ENCODE peak calls at places on chromosomes 6 and 20, in ten cellular contexts. H is mucosa of descending colon, W is PC-9, N is neural progenitor cell, Y is psoas muscle, X is Panc1, K is left ventricle myocardium inferior, J is GM23338, M is uterus, B is mammary epithelial cell. P is an unnamed sample.

GRCh38 chr20:60467771-60468170 is 509.5 kb downstream of the CDH26 start:
- DNase-seq in H (no peak), W (no peak), N (no peak), Y (no peak), X (no peak), K (no peak), J (no peak), M (no peak), B (no peak), P (no peak)

GRCh38 chr6:122778961-122779671 is 400 bp upstream of the FABP7 start:
- DNase-seq in H (no peak), W (no peak), N (peak; percentile 90), Y (no peak), X (no peak), K (no peak), J (peak; percentile 82), M (no peak), B (no peak), P (no peak)

GRCh38 chr6:163585932-163586437 is 171.5 kb downstream of the QKI start:
- DNase-seq in H (no peak), W (peak; percentile 16), N (no peak), Y (peak; percentile 65), X (no peak), K (peak; percentile 65), J (no peak), M (peak; percentile 46), B (peak; percentile 53), P (peak; percentile 78)

GRCh38 chr20:44394520-44395182 is 39.2 kb downstream of the HNF4A start:
- DNase-seq in H (no peak), W (no peak), N (no peak), Y (no peak), X (no peak), K (no peak), J (no peak), M (no peak), B (no peak), P (no peak)

GRCh38 chr20:32445539-32446273 is 87.6 kb downstream of the ASXL1 start:
- DNase-seq in H (no peak), W (no peak), N (no peak), Y (no peak), X (no peak), K (no peak), J (peak; percentile 37), M (no peak), B (no peak), P (no peak)

GRCh38 chr6:43012364-43012763 is 1.4 kb downstream of the MEA1 start:
- DNase-seq in H (no peak), W (no peak), N (no peak), Y (no peak), X (no peak), K (no peak), J (no peak), M (no peak), B (no peak), P (no peak)

GRCh38 chr6:73030257-73030656 is 195.0 kb downstream of the KHDC1L start:
- DNase-seq in H (no peak), W (no peak), N (no peak), Y (no peak), X (no peak), K (no peak), J (no peak), M (no peak), B (peak; percentile 48), P (no peak)

GRCh38 chr6:155224618-155225017 is 39.2 kb upstream of the CLDN20 start:
- DNase-seq in H (no peak), W (no peak), N (no peak), Y (no peak), X (no peak), K (no peak), J (no peak), M (no peak), B (peak; percentile 43), P (no peak)

GRCh38 chr6:16756660-16757270 is 4.5 kb downstream of the ATXN1 start:
- DNase-seq in H (no peak), W (no peak), N (no peak), Y (no peak), X (no peak), K (no peak), J (no peak), M (no peak), B (peak; percentile 9), P (no peak)

GRCh38 chr20:32672982-32673727 is 586 bp downstream of the C20orf203 start:
- DNase-seq in H (peak; percentile 14), W (no peak), N (no peak), Y (no peak), X (no peak), K (no peak), J (peak; percentile 71), M (no peak), B (no peak), P (no peak)

GRCh38 chr20:330233-331149 is 5.1 kb downstream of the SOX12 start:
- DNase-seq in H (peak; percentile 58), W (peak; percentile 56), N (peak; percentile 87), Y (peak; percentile 39), X (no peak), K (no peak), J (peak; percentile 91), M (peak; percentile 67), B (peak; percentile 50), P (no peak)

GRCh38 chr6:17341891-17342290 is 51.5 kb upstream of the CAP2 start:
- DNase-seq in H (no peak), W (no peak), N (no peak), Y (no peak), X (no peak), K (no peak), J (no peak), M (no peak), B (no peak), P (no peak)

GRCh38 chr20:50320005-50320909 is 129.6 kb downstream of the CEBPB start:
- DNase-seq in H (no peak), W (no peak), N (no peak), Y (no peak), X (no peak), K (no peak), J (no peak), M (no peak), B (peak; percentile 50), P (peak; percentile 57)

GRCh38 chr6:2725364-2725988 is 25.2 kb downstream of the MYLK4 start:
- DNase-seq in H (no peak), W (no peak), N (no peak), Y (no peak), X (no peak), K (no peak), J (no peak), M (no peak), B (no peak), P (no peak)

GRCh38 chr6:110877569-110877968 is 3.0 kb downstream of the AMD1 start:
- DNase-seq in H (no peak), W (no peak), N (no peak), Y (no peak), X (no peak), K (no peak), J (no peak), M (no peak), B (no peak), P (no peak)
- H3K4me1 ChIP-seq in H (peaks cover 56% of the 10 kb centered on the region), W (peaks cover 60% of the 10 kb centered on the region), N (peaks cover 37% of the 10 kb centered on the region), Y (peaks cover 52% of the 10 kb centered on the region), X (peaks cover 52% of the 10 kb centered on the region), K (peaks cover 87% of the 10 kb centered on the region), J (peaks cover 46% of the 10 kb centered on the region), M (peaks cover 10% of the 10 kb centered on the region), B (peaks cover 30% of the 10 kb centered on the region), P (no peaks in the 10 kb centered on the region)

DNA sequence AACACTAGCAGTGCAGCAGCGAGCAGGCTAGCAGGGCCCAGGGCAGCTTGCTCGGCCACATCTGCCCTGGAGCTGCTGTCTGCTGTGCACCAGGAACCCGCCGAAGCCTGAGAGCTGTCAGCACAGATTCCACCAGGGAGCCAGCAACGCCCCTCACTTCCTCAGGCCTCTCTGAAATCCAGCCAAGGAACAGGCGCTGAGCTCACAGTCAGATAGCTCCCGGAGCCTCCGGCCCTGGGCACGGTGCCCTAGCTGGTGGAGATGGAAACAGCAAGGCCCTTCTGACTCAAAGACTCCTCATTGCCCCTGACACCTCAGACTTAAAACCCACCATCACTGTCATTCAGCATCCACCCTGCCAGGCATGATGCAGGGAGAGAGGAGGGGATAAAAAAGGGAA is 839.4 kb downstream of the MAFB start:
- DNase-seq in H (peak; percentile 28), W (no peak), N (no peak), Y (peak; percentile 86), X (no peak), K (peak; percentile 89), J (no peak), M (peak; percentile 78), B (peak; percentile 88), P (peak; percentile 85)
- TF ChIP-seq CTCF in H (no peak), W (no peak), N (no peak), Y (no peak), X (no peak), K (no peak), J (no peak), M (no peak), B (no peak), P (no peak)

GRCh38 chr6:37521674-37522073 is 22.0 kb upstream of the CCDC167 start:
- DNase-seq in H (no peak), W (no peak), N (no peak), Y (no peak), X (no peak), K (no peak), J (no peak), M (no peak), B (no peak), P (no peak)

GRCh38 chr6:37520926-37521325 is 21.2 kb upstream of the CCDC167 start:
- DNase-seq in H (no peak), W (no peak), N (no peak), Y (no peak), X (no peak), K (no peak), J (no peak), M (no peak), B (no peak), P (no peak)

GRCh38 chr6:37518116-37518515 is 18.4 kb upstream of the CCDC167 start:
- DNase-seq in H (no peak), W (no peak), N (no peak), Y (no peak), X (no peak), K (no peak), J (no peak), M (no peak), B (no peak), P (no peak)

GRCh38 chr6:37517411-37517812 is 17.7 kb upstream of the CCDC167 start:
- DNase-seq in H (peak; percentile 37), W (no peak), N (no peak), Y (no peak), X (no peak), K (no peak), J (no peak), M (no peak), B (no peak), P (no peak)

DNA sequence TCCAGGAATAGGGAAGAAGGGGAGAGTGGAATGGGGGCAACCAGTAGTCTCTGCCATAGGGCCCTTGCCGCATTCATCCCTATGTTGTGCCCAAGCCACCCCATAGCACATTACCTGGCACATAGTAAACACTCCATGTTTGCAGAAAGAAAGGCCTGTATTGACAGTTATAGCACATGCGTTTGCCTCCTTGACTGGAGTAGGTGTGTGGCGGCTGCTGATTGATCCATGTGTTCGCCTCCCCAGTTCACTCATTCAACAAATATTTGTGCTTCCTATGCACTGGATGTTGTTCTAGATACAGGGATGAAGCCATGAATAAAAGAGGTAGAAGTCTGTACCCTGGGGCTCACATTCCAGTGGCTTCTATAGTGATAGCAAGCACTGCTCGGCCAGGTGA is 19.8 kb upstream of the CCDC167 start:
- DNase-seq in H (no peak), W (no peak), N (no peak), Y (no peak), X (no peak), K (no peak), J (no peak), M (no peak), B (no peak), P (no peak)
- H3K4me1 ChIP-seq in H (peaks cover 2% of the 10 kb centered on the region), W (peaks cover 25% of the 10 kb centered on the region), N (peaks cover 27% of the 10 kb centered on the region), Y (no peaks in the 10 kb centered on the region), X (peaks cover 50% of the 10 kb centered on the region), K (peaks cover 10% of the 10 kb centered on the region), J (peaks cover 22% of the 10 kb centered on the region), M (no peaks in the 10 kb centered on the region), B (peaks cover 25% of the 10 kb centered on the region), P (no peaks in the 10 kb centered on the region)

GRCh38 chr20:13922241-13922640 is 68.2 kb downstream of the SEL1L2 start:
- DNase-seq in H (no peak), W (no peak), N (no peak), Y (no peak), X (no peak), K (no peak), J (no peak), M (no peak), B (no peak), P (no peak)
- TF ChIP-seq CTCF in H (no peak), W (no peak), N (no peak), Y (no peak), X (no peak), K (no peak), J (no peak), M (no peak), B (no peak), P (no peak)

P was measured in tibial artery.